ENCODE peak calls at places on chromosomes 2 and 18, in nine cellular contexts. Q is gastrocnemius medialis, T is NAMALWA, U is HT-29, M is RKO, K is DMS 273 treated with DMSO at 0.1 percent for 48 hours, B is T47D, J is left colon, O is AG10803. Y is an unnamed sample.

GRCh38 chr18:58870621-58871020 is 5.9 kb downstream of the ZNF532 start:
- DNase-seq in B (no peak), Q (no peak), J (no peak), T (no peak), U (no peak), O (no peak), M (no peak), K (no peak), Y (no peak)

GRCh38 chr2:29749041-29749440 is 172.3 kb downstream of the ALK start:
- DNase-seq in Q (no peak), U (peak; percentile 55), M (no peak), B (no peak), T (no peak), K (no peak), O (no peak), J (no peak), Y (no peak)

GRCh38 chr2:154623819-154624218 is 74.7 kb upstream of the KCNJ3 start:
- DNase-seq in J (no peak), U (peak; percentile 68), M (peak; percentile 62), O (peak; percentile 6), B (peak; percentile 3), Q (no peak), K (peak; percentile 41), T (peak; percentile 75), Y (peak; percentile 23)

GRCh38 chr2:46294185-46294836 is 2.9 kb upstream of the EPAS1 start:
- DNase-seq in M (peak; percentile 45), J (no peak), U (peak; percentile 42), T (peak; percentile 29), Q (no peak), B (no peak), O (peak; percentile 24), K (no peak), Y (no peak)

GRCh38 chr2:111251711-111252110 is 131.0 kb downstream of the BCL2L11 start:
- DNase-seq in Q (no peak), M (no peak), U (no peak), T (no peak), O (no peak), K (no peak), B (no peak), J (no peak), Y (no peak)

GRCh38 chr18:28189400-28190239 is 12.7 kb upstream of the CDH2 start:
- DNase-seq in T (peak; percentile 53), U (peak; percentile 56), K (no peak), B (no peak), J (no peak), Q (no peak), O (peak; percentile 78), M (peak; percentile 7), Y (peak; percentile 48)

GRCh38 chr2:133434962-133435668 is 133.1 kb downstream of the NCKAP5 start:
- DNase-seq in B (no peak), M (peak; percentile 14), J (no peak), O (peak; percentile 24), T (no peak), U (no peak), K (peak; percentile 51), Q (no peak), Y (peak; percentile 41)

GRCh38 chr2:163701399-163702195 is 34.2 kb downstream of the FIGN start:
- DNase-seq in Q (no peak), U (no peak), B (no peak), M (no peak), O (no peak), J (no peak), T (no peak), K (no peak), Y (no peak)

GRCh38 chr2:30708491-30709290 is 98.6 kb downstream of the CAPN13 start:
- DNase-seq in K (no peak), U (peak; percentile 21), T (peak; percentile 57), B (no peak), J (no peak), O (peak; percentile 81), M (no peak), Q (no peak), Y (no peak)

GRCh38 chr2:235230809-235231601 is 262.8 kb upstream of the AGAP1 start:
- DNase-seq in U (peak; percentile 7), O (peak; percentile 78), J (no peak), T (no peak), M (no peak), B (no peak), K (peak; percentile 22), Q (no peak), Y (no peak)

GRCh38 chr2:224887159-224887558 is 155.1 kb downstream of the DOCK10 start:
- DNase-seq in B (no peak), K (no peak), T (no peak), O (peak; percentile 96), J (no peak), Q (no peak), U (no peak), M (no peak), Y (no peak)

GRCh38 chr2:154446324-154446723 is 252.2 kb upstream of the KCNJ3 start:
- DNase-seq in B (no peak), Q (no peak), U (no peak), M (no peak), O (no peak), K (no peak), T (no peak), J (no peak), Y (no peak)

GRCh38 chr2:231308631-231309414 is 86.7 kb upstream of the B3GNT7 start:
- DNase-seq in T (no peak), O (peak; percentile 26), K (no peak), U (peak; percentile 45), M (peak; percentile 5), B (no peak), Q (no peak), J (no peak), Y (no peak)

GRCh38 chr18:31439807-31440325 is 7.7 kb upstream of the DSG3 start:
- DNase-seq in J (no peak), B (no peak), U (no peak), T (no peak), O (no peak), M (no peak), Q (no peak), K (no peak), Y (no peak)

GRCh38 chr2:14634223-14634884 is 1.8 kb downstream of the LRATD1 start:
- DNase-seq in O (peak; percentile 72), K (peak; percentile 13), Q (peak; percentile 34), T (no peak), J (peak; percentile 85), M (no peak), U (peak; percentile 66), B (no peak), Y (peak; percentile 58)

GRCh38 chr2:101741775-101742520 is 44.4 kb downstream of the MAP4K4 start:
- DNase-seq in M (no peak), B (no peak), K (no peak), U (no peak), Q (no peak), T (no peak), J (no peak), O (no peak), Y (no peak)

GRCh38 chr2:101803945-101804696 is 106.6 kb downstream of the MAP4K4 start:
- DNase-seq in J (no peak), B (no peak), M (no peak), U (no peak), Q (no peak), O (peak; percentile 68), K (peak; percentile 71), T (no peak), Y (no peak)

GRCh38 chr2:235666240-235666781 is 172.5 kb downstream of the AGAP1 start:
- DNase-seq in T (no peak), Q (no peak), M (peak; percentile 72), J (no peak), B (peak; percentile 62), U (peak; percentile 82), K (peak; percentile 77), O (peak; percentile 90), Y (peak; percentile 81)

GRCh38 chr2:215315301-215315700 is 3.4 kb downstream of the ATIC start:
- DNase-seq in Q (no peak), O (no peak), U (no peak), K (no peak), M (no peak), T (no peak), J (no peak), B (no peak), Y (no peak)

GRCh38 chr2:46171441-46171953 is 125.7 kb upstream of the EPAS1 start:
- DNase-seq in K (peak; percentile 66), M (peak; percentile 25), J (no peak), T (no peak), O (peak; percentile 76), U (no peak), B (no peak), Q (no peak), Y (no peak)

GRCh38 chr2:140164449-140164848 is 1384.3 kb upstream of the NXPH2 start:
- DNase-seq in U (no peak), T (no peak), M (no peak), J (no peak), O (no peak), K (no peak), Q (no peak), B (no peak), Y (no peak)

GRCh38 chr2:221350621-221351020 is 221.5 kb downstream of the EPHA4 start:
- DNase-seq in B (no peak), U (no peak), J (no peak), T (no peak), M (no peak), K (no peak), O (peak; percentile 60), Q (no peak), Y (no peak)

GRCh38 chr2:486381-486780 is 190.8 kb downstream of the TMEM18 start:
- DNase-seq in J (no peak), Q (no peak), M (no peak), K (no peak), B (no peak), U (no peak), O (no peak), T (no peak), Y (no peak)

GRCh38 chr18:12721495-12722275 is 18.8 kb downstream of the PSMG2 start:
- DNase-seq in M (no peak), Q (no peak), J (no peak), U (no peak), T (no peak), B (no peak), O (no peak), K (no peak), Y (no peak)

GRCh38 chr2:178692845-178693244 is 114.4 kb downstream of the TTN start:
- DNase-seq in Q (no peak), B (no peak), M (no peak), K (no peak), T (no peak), J (no peak), O (no peak), U (no peak), Y (no peak)

GRCh38 chr2:7373156-7373555 is 455.9 kb downstream of the RNF144A start:
- DNase-seq in Q (no peak), K (no peak), B (no peak), U (no peak), T (no peak), M (no peak), J (no peak), O (no peak), Y (no peak)

GRCh38 chr2:221572821-221573429 is 821 bp upstream of the EPHA4 start:
- DNase-seq in M (no peak), U (peak; percentile 33), Q (peak; percentile 18), J (peak; percentile 62), T (peak; percentile 42), O (peak; percentile 33), K (no peak), B (peak; percentile 36), Y (no peak)

GRCh38 chr2:106771811-106772210 is 114.2 kb downstream of the ST6GAL2 start:
- DNase-seq in M (no peak), T (no peak), J (no peak), Q (no peak), U (no peak), B (no peak), O (no peak), K (no peak), Y (no peak)

GRCh38 chr2:163554864-163555263 is 180.9 kb downstream of the FIGN start:
- DNase-seq in B (no peak), U (no peak), M (no peak), T (no peak), K (no peak), O (no peak), J (no peak), Q (no peak), Y (no peak)

GRCh38 chr2:10449481-10449831 is 1.3 kb upstream of the ODC1 start:
- DNase-seq in O (no peak), U (peak; percentile 49), T (no peak), K (no peak), M (peak; percentile 74), B (no peak), Q (no peak), J (no peak), Y (no peak)

GRCh38 chr2:85996591-85996990 is 107.8 kb upstream of the ST3GAL5 start:
- DNase-seq in K (no peak), U (no peak), M (no peak), J (no peak), B (no peak), O (no peak), T (no peak), Q (no peak), Y (no peak)